ENCODE peak calls at places on chromosomes 7 and 10, in nine cellular contexts. D is transverse colon; E is CD8-positive, alpha-beta memory T cell; Q is breast epithelium; R is neuronal stem cell; W is endothelial cell of umbilical vein; V is effector memory CD4-positive, alpha-beta T cell; P is naive thymus-derived CD4-positive, alpha-beta T cell; L is colonic mucosa. J is an unnamed sample. For H3K9me3, the result is how much of the 10 kb centered on the place peaks cover.

GRCh38 chr7:6558837-6559236 is 7.6 kb upstream of the GRID2IP start:
- DNase-seq in D (peak), E (no peak), Q (no peak), R (no peak), W (no peak), V (no peak), P (no peak), L (peak), J (no peak)

GRCh38 chr7:33959676-33960075 is 54.3 kb downstream of the BMPER start:
- DNase-seq in D (no peak), E (no peak), Q (no peak), R (no peak), W (no peak), V (no peak), P (no peak), L (no peak), J (no peak)

GRCh38 chr10:24207781-24208611 is 942 bp upstream of the KIAA1217 start:
- DNase-seq in D (peak), E (no peak), Q (no peak), R (peak), W (peak), V (no peak), P (no peak), L (peak), J (no peak)

GRCh38 chr10:93384006-93384405 is 98.1 kb downstream of the MYOF start:
- DNase-seq in D (no peak), E (no peak), Q (peak), R (no peak), W (no peak), V (no peak), P (no peak), L (no peak), J (no peak)

GRCh38 chr10:103584216-103585010 is 90.9 kb downstream of the NEURL1 start:
- DNase-seq in D (no peak), E (peak), Q (no peak), R (no peak), W (no peak), V (peak), P (peak), L (no peak), J (no peak)

GRCh38 chr10:88944813-88945212 is 7.8 kb downstream of the ACTA2 start:
- DNase-seq in D (no peak), E (no peak), Q (no peak), R (no peak), W (no peak), V (no peak), P (no peak), L (no peak), J (no peak)

GRCh38 chr10:3625959-3626751 is 158.9 kb downstream of the KLF6 start:
- DNase-seq in D (peak), E (no peak), Q (no peak), R (no peak), W (no peak), V (no peak), P (no peak), L (no peak), J (no peak)

GRCh38 chr7:96949766-96950165 is 55.6 kb upstream of the DLX6 start:
- DNase-seq in D (no peak), E (no peak), Q (no peak), R (no peak), W (no peak), V (no peak), P (no peak), L (no peak), J (no peak)

GRCh38 chr10:16943301-16944080 is 126.3 kb upstream of the RSU1 start:
- DNase-seq in D (no peak), E (no peak), Q (no peak), R (no peak), W (peak), V (no peak), P (no peak), L (no peak), J (no peak)

GRCh38 chr10:35040761-35041501 is 49.2 kb downstream of the CUL2 start:
- DNase-seq in D (no peak), E (no peak), Q (no peak), R (peak), W (peak), V (no peak), P (no peak), L (no peak), J (no peak)

GRCh38 chr7:159067870-159068787 is 76.5 kb downstream of the VIPR2 start:
- DNase-seq in D (peak), E (no peak), Q (no peak), R (no peak), W (no peak), V (no peak), P (no peak), L (peak), J (no peak)

GRCh38 chr10:118840776-118841468 is 86.2 kb upstream of the CACUL1 start:
- DNase-seq in D (no peak), E (no peak), Q (no peak), R (no peak), W (no peak), V (no peak), P (no peak), L (no peak), J (no peak)

GRCh38 chr7:75563171-75563570 is 71.1 kb downstream of the SPDYE5 start:
- DNase-seq in D (no peak), E (no peak), Q (no peak), R (no peak), W (no peak), V (no peak), P (no peak), L (no peak), J (no peak)

GRCh38 chr7:116522247-116522646 is 2.6 kb upstream of the CAV1 start:
- DNase-seq in D (no peak), E (no peak), Q (no peak), R (no peak), W (peak), V (no peak), P (no peak), L (no peak), J (no peak)

GRCh38 chr10:60769406-60769805 is 8.9 kb upstream of the CDK1 start:
- DNase-seq in D (no peak), E (no peak), Q (no peak), R (no peak), W (no peak), V (no peak), P (no peak), L (no peak), J (no peak)

GRCh38 chr7:41445432-41445831 is 257.5 kb downstream of the INHBA start:
- DNase-seq in D (no peak), E (no peak), Q (no peak), R (no peak), W (no peak), V (no peak), P (no peak), L (no peak), J (no peak)
- H3K9me3 ChIP-seq in D (under half), E (under half), Q (under half), R (under half), W (under half), V (under half), P (under half), L (under half), J (under half)

GRCh38 chr7:131341690-131342089 is 14.0 kb downstream of the MKLN1 start:
- DNase-seq in D (no peak), E (no peak), Q (no peak), R (no peak), W (no peak), V (no peak), P (no peak), L (no peak), J (no peak)
- H3K9me3 ChIP-seq in D (under half), E (under half), Q (under half), R (under half), W (under half), V (under half), P (under half), L (under half), J (under half)

GRCh38 chr7:157559596-157560257 is 222.9 kb downstream of the DNAJB6 start:
- DNase-seq in D (no peak), E (no peak), Q (no peak), R (no peak), W (no peak), V (no peak), P (no peak), L (no peak), J (no peak)

GRCh38 chr7:157561523-157561785 is 224.7 kb downstream of the DNAJB6 start:
- DNase-seq in D (no peak), E (no peak), Q (no peak), R (no peak), W (no peak), V (no peak), P (no peak), L (no peak), J (no peak)

GRCh38 chr7:157560710-157561522 is 224.1 kb downstream of the DNAJB6 start:
- DNase-seq in D (no peak), E (no peak), Q (no peak), R (no peak), W (no peak), V (no peak), P (no peak), L (no peak), J (no peak)

GRCh38 chr7:157560258-157560654 is 223.5 kb downstream of the DNAJB6 start:
- DNase-seq in D (no peak), E (no peak), Q (no peak), R (no peak), W (no peak), V (no peak), P (no peak), L (no peak), J (no peak)

DNA sequence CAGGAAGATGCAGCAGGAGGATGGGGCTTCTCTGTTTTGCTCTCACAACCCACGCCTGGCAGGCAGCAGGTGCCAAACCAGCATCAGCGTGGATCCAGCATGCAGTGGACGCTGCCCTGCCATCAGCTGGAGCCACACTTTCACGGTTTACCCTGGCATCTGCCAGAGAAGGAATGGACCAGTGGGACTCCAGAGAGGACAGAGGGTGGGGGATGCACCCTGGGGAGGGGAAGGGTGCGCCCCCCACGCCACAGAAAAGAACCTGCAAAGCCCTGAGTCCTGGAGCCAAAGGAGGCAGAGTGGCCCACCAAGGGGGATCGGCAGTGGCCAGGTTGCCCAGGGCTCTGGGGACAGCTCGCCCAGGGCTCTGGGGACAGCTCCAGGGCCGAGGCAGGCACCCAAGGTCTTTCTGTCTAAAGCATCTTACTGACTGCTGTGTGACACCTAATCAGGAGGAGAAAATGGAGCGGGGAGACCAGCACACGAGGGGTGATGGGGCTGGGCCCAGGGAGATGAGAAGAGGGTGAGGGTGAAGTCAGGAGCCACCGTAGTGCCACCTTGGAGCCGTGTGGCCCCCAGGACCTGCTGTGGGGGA is 225.1 kb downstream of the DNAJB6 start:
- DNase-seq in D (no peak), E (no peak), Q (no peak), R (no peak), W (no peak), V (no peak), P (no peak), L (no peak), J (no peak)
- H3K9me3 ChIP-seq in D (under half), E (under half), Q (under half), R (under half), W (under half), V (under half), P (under half), L (under half), J (under half)

DNA sequence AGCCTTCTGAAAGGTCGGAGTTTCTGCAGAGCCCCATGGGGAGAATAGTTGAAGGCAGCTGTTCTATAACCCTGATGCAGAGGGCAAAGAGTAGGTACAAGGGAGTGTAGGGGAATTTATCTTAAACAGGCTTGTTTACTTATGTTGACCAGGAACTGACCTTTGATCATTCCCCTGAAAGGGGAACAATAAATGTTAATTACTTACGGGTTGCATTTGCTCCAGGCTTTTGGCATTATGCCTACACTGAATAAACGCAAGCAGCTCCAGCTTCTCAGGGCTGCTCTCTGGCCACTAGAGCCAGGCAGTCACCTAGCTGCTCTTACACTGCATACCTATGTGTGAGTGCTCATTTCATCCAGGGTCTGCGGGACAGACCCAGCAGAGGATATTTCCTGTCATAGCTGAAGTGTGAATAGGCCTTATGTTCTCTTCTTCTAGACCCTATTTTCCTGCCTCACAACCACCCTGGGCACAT is 26.9 kb upstream of the ABCA13 start:
- DNase-seq in D (peak), E (no peak), Q (no peak), R (no peak), W (no peak), V (no peak), P (no peak), L (peak), J (no peak)
- H3K9me3 ChIP-seq in D (under half), E (under half), Q (under half), R (under half), W (under half), V (under half), P (under half), L (under half), J (under half)

DNA sequence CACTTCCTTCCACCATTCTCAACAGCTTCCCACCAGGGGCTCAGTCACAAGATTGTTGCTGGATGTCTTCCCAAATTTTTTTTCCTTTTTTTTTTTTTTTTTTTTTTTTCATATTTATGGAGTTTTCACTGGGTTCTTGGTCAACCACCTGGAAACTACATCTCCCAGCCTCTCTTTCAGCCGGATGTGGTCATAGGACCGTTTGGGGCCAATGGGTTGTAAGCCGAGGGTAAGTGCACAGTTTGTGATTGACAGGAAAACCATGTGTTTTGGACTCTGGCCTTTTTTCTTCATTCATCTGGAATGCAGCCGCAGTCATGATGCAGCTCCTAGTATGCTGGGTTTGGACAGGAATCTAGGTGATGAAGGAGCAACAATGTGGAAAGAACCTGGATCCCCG is 337.1 kb upstream of the FOXK1 start:
- DNase-seq in D (no peak), E (no peak), Q (no peak), R (no peak), W (no peak), V (no peak), P (no peak), L (no peak), J (no peak)
- H3K9me3 ChIP-seq in D (under half), E (under half), Q (under half), R (under half), W (under half), V (under half), P (under half), L (under half), J (under half)